ENCODE peak calls at places on chromosomes 5 and 9, in five cellular contexts. One of them, this sample, is unnamed.

GRCh38 chr5:32583582-32584232 is 1.6 kb upstream of the SUB1 start:
- DNase-seq in dorsolateral prefrontal cortex: no peak
- DNase-seq in mesothelial cell of epicardium: no peak
- DNase-seq in IMR-90: no peak
- DNase-seq in fibroblast of lung: no peak
- DNase-seq in this sample: no peak

GRCh38 chr5:2666081-2666480 is 85.4 kb downstream of the IRX2 start:
- DNase-seq in fibroblast of lung: no peak
- DNase-seq in dorsolateral prefrontal cortex: no peak
- DNase-seq in IMR-90: no peak
- DNase-seq in mesothelial cell of epicardium: no peak
- DNase-seq in this sample: no peak

GRCh38 chr5:102755691-102756371 is 726 bp downstream of the PAM start:
- DNase-seq in dorsolateral prefrontal cortex: peak
- DNase-seq in IMR-90: peak
- DNase-seq in mesothelial cell of epicardium: no peak
- DNase-seq in fibroblast of lung: peak
- DNase-seq in this sample: peak

GRCh38 chr5:68265822-68266395 is 50.4 kb downstream of the PIK3R1 start:
- DNase-seq in IMR-90: peak
- DNase-seq in fibroblast of lung: peak
- DNase-seq in mesothelial cell of epicardium: no peak
- DNase-seq in dorsolateral prefrontal cortex: no peak
- DNase-seq in this sample: no peak

GRCh38 chr5:68288756-68289134 is 73.2 kb downstream of the PIK3R1 start:
- DNase-seq in dorsolateral prefrontal cortex: no peak
- DNase-seq in mesothelial cell of epicardium: no peak
- DNase-seq in fibroblast of lung: no peak
- DNase-seq in IMR-90: no peak
- DNase-seq in this sample: no peak

GRCh38 chr9:136255166-136255538 is 9.5 kb upstream of the QSOX2 start:
- DNase-seq in dorsolateral prefrontal cortex: no peak
- DNase-seq in mesothelial cell of epicardium: no peak
- DNase-seq in IMR-90: peak
- DNase-seq in fibroblast of lung: peak
- DNase-seq in this sample: no peak

GRCh38 chr5:125033602-125034001 is 287.2 kb upstream of the ZNF608 start:
- DNase-seq in dorsolateral prefrontal cortex: no peak
- DNase-seq in IMR-90: no peak
- DNase-seq in mesothelial cell of epicardium: no peak
- DNase-seq in fibroblast of lung: no peak
- DNase-seq in this sample: no peak

GRCh38 chr5:31144364-31144763 is 49.1 kb upstream of the CDH6 start:
- DNase-seq in fibroblast of lung: no peak
- DNase-seq in mesothelial cell of epicardium: no peak
- DNase-seq in IMR-90: no peak
- DNase-seq in dorsolateral prefrontal cortex: no peak
- DNase-seq in this sample: no peak

GRCh38 chr9:110058304-110058953 is 149.5 kb downstream of the C9orf152 start:
- DNase-seq in mesothelial cell of epicardium: no peak
- DNase-seq in fibroblast of lung: peak
- DNase-seq in dorsolateral prefrontal cortex: no peak
- DNase-seq in IMR-90: peak
- DNase-seq in this sample: peak

GRCh38 chr5:177086918-177087706 is 397 bp downstream of the FGFR4 start:
- DNase-seq in IMR-90: no peak
- DNase-seq in dorsolateral prefrontal cortex: no peak
- DNase-seq in mesothelial cell of epicardium: no peak
- DNase-seq in fibroblast of lung: peak
- DNase-seq in this sample: peak

GRCh38 chr5:68554566-68555279 is 339.2 kb downstream of the PIK3R1 start:
- DNase-seq in fibroblast of lung: peak
- DNase-seq in IMR-90: peak
- DNase-seq in mesothelial cell of epicardium: no peak
- DNase-seq in dorsolateral prefrontal cortex: no peak
- DNase-seq in this sample: no peak

GRCh38 chr5:134905246-134905996 is 490 bp downstream of the PCBD2 start:
- DNase-seq in dorsolateral prefrontal cortex: peak
- DNase-seq in mesothelial cell of epicardium: no peak
- DNase-seq in IMR-90: peak
- DNase-seq in fibroblast of lung: peak
- DNase-seq in this sample: no peak

GRCh38 chr9:4371108-4371507 is 71.2 kb upstream of the GLIS3 start:
- DNase-seq in IMR-90: peak
- DNase-seq in dorsolateral prefrontal cortex: no peak
- DNase-seq in mesothelial cell of epicardium: no peak
- DNase-seq in fibroblast of lung: peak
- DNase-seq in this sample: no peak

GRCh38 chr9:124060844-124061605 is 49.5 kb downstream of the LHX2 start:
- DNase-seq in dorsolateral prefrontal cortex: no peak
- DNase-seq in mesothelial cell of epicardium: no peak
- DNase-seq in IMR-90: no peak
- DNase-seq in fibroblast of lung: no peak
- DNase-seq in this sample: no peak

DNA sequence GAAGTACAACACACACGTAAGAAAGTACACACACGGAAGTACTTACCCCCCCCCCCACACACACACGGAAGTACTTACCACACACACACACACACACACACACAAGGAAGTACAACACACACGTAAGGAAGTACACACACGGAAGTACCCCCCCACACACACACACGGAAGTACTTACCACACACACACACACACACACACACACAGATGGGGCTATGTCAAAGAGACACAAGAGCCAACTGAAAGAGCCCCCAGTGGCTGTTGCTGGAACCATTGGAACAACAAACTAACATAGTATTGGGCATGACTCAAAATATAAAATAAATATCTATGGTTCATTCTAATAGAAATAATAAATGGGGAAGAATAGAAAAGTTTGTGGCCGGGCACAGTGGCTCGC is 4.9 kb upstream of the MAPK9 start:
- DNase-seq in fibroblast of lung: peak
- DNase-seq in mesothelial cell of epicardium: no peak
- DNase-seq in dorsolateral prefrontal cortex: no peak
- DNase-seq in IMR-90: peak
- DNase-seq in this sample: no peak
- TF ChIP-seq CTCF in fibroblast of lung: no peak
- TF ChIP-seq CTCF in mesothelial cell of epicardium: no peak
- TF ChIP-seq CTCF in dorsolateral prefrontal cortex: no peak
- TF ChIP-seq CTCF in IMR-90: peak
- TF ChIP-seq CTCF in this sample: no peak

GRCh38 chr9:17294822-17295624 is 160.2 kb downstream of the CNTLN start:
- DNase-seq in IMR-90: no peak
- DNase-seq in fibroblast of lung: no peak
- DNase-seq in dorsolateral prefrontal cortex: no peak
- DNase-seq in mesothelial cell of epicardium: no peak
- DNase-seq in this sample: no peak
- TF ChIP-seq CTCF in IMR-90: no peak
- TF ChIP-seq CTCF in fibroblast of lung: no peak
- TF ChIP-seq CTCF in dorsolateral prefrontal cortex: no peak
- TF ChIP-seq CTCF in mesothelial cell of epicardium: no peak
- TF ChIP-seq CTCF in this sample: no peak

GRCh38 chr9:26500471-26500870 is 392.1 kb downstream of the CAAP1 start:
- DNase-seq in dorsolateral prefrontal cortex: no peak
- DNase-seq in fibroblast of lung: no peak
- DNase-seq in IMR-90: no peak
- DNase-seq in mesothelial cell of epicardium: no peak
- DNase-seq in this sample: no peak

GRCh38 chr9:26504057-26504456 is 388.5 kb downstream of the CAAP1 start:
- DNase-seq in fibroblast of lung: no peak
- DNase-seq in IMR-90: no peak
- DNase-seq in mesothelial cell of epicardium: no peak
- DNase-seq in dorsolateral prefrontal cortex: no peak
- DNase-seq in this sample: no peak

DNA sequence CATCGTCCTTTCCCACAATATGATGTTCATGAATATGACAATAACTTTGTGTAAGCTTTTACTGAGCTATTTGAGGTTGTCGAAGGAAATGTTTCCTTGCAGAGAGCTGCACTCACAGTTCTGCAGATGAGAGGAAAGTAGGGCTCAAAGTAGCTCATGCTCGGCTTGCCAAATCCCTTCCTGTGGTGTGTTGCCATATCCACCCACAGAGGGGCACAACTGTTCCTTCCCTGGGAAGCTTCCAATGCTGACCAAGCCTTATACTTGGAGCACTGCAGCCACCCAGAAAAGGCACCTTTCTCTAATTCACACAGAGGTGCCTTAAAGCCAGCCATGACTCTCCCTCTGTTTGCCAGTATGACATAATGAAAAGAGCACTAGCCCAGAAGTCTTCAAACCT is 390.3 kb downstream of the CAAP1 start:
- DNase-seq in IMR-90: no peak
- DNase-seq in fibroblast of lung: no peak
- DNase-seq in dorsolateral prefrontal cortex: no peak
- DNase-seq in mesothelial cell of epicardium: no peak
- DNase-seq in this sample: no peak
- TF ChIP-seq CTCF in IMR-90: no peak
- TF ChIP-seq CTCF in fibroblast of lung: no peak
- TF ChIP-seq CTCF in dorsolateral prefrontal cortex: no peak
- TF ChIP-seq CTCF in mesothelial cell of epicardium: no peak
- TF ChIP-seq CTCF in this sample: peak

GRCh38 chr5:62143268-62144229 is 162.5 kb upstream of the KIF2A start:
- DNase-seq in IMR-90: peak
- DNase-seq in fibroblast of lung: peak
- DNase-seq in mesothelial cell of epicardium: no peak
- DNase-seq in dorsolateral prefrontal cortex: no peak
- DNase-seq in this sample: no peak
- TF ChIP-seq CTCF in IMR-90: peak
- TF ChIP-seq CTCF in fibroblast of lung: peak
- TF ChIP-seq CTCF in mesothelial cell of epicardium: peak
- TF ChIP-seq CTCF in dorsolateral prefrontal cortex: peak
- TF ChIP-seq CTCF in this sample: peak

GRCh38 chr9:76219555-76220151 is 174.6 kb downstream of the RFK start:
- DNase-seq in fibroblast of lung: no peak
- DNase-seq in mesothelial cell of epicardium: no peak
- DNase-seq in IMR-90: peak
- DNase-seq in dorsolateral prefrontal cortex: no peak
- DNase-seq in this sample: no peak
- TF ChIP-seq CTCF in fibroblast of lung: peak
- TF ChIP-seq CTCF in mesothelial cell of epicardium: no peak
- TF ChIP-seq CTCF in IMR-90: peak
- TF ChIP-seq CTCF in dorsolateral prefrontal cortex: no peak
- TF ChIP-seq CTCF in this sample: peak

DNA sequence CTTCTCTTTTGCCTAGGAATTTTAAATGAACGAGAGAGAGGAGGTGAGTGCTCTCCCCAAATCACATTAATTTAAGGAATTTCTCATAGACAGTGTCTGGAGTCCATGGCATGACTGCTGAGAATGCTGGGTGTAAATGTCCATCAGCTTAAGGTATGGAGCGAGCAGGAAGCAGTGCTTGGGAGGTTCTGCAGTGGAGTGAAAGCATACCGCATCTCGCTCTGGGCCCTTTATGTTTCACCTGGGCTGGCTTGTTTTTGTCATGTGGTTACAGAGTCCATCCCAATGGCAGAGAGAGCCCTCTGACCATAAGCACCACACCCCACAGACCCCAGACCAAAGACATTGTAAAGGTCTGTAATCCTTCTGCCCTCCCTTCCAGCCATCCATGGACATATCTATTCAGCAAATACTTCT is 20.6 kb upstream of the TNFAIP8 start:
- DNase-seq in dorsolateral prefrontal cortex: no peak
- DNase-seq in fibroblast of lung: no peak
- DNase-seq in mesothelial cell of epicardium: no peak
- DNase-seq in IMR-90: no peak
- DNase-seq in this sample: no peak
- TF ChIP-seq CTCF in dorsolateral prefrontal cortex: no peak
- TF ChIP-seq CTCF in fibroblast of lung: no peak
- TF ChIP-seq CTCF in mesothelial cell of epicardium: no peak
- TF ChIP-seq CTCF in IMR-90: no peak
- TF ChIP-seq CTCF in this sample: peak

GRCh38 chr5:76016258-76016657 is 66.9 kb upstream of the SV2C start:
- DNase-seq in dorsolateral prefrontal cortex: no peak
- DNase-seq in mesothelial cell of epicardium: no peak
- DNase-seq in fibroblast of lung: no peak
- DNase-seq in IMR-90: no peak
- DNase-seq in this sample: no peak
- TF ChIP-seq CTCF in dorsolateral prefrontal cortex: no peak
- TF ChIP-seq CTCF in mesothelial cell of epicardium: no peak
- TF ChIP-seq CTCF in fibroblast of lung: no peak
- TF ChIP-seq CTCF in IMR-90: no peak
- TF ChIP-seq CTCF in this sample: peak

GRCh38 chr5:36778336-36778735 is 98.2 kb upstream of the NIPBL start:
- DNase-seq in IMR-90: no peak
- DNase-seq in mesothelial cell of epicardium: no peak
- DNase-seq in dorsolateral prefrontal cortex: no peak
- DNase-seq in fibroblast of lung: no peak
- DNase-seq in this sample: no peak

GRCh38 chr5:36777105-36777757 is 99.3 kb upstream of the NIPBL start:
- DNase-seq in dorsolateral prefrontal cortex: no peak
- DNase-seq in mesothelial cell of epicardium: no peak
- DNase-seq in fibroblast of lung: peak
- DNase-seq in IMR-90: peak
- DNase-seq in this sample: peak
- TF ChIP-seq CTCF in dorsolateral prefrontal cortex: peak
- TF ChIP-seq CTCF in mesothelial cell of epicardium: no peak
- TF ChIP-seq CTCF in fibroblast of lung: peak
- TF ChIP-seq CTCF in IMR-90: peak
- TF ChIP-seq CTCF in this sample: peak

GRCh38 chr9:79471577-79472543 is 99.9 kb upstream of the TLE4 start:
- DNase-seq in dorsolateral prefrontal cortex: peak
- DNase-seq in fibroblast of lung: peak
- DNase-seq in IMR-90: peak
- DNase-seq in mesothelial cell of epicardium: no peak
- DNase-seq in this sample: no peak
- TF ChIP-seq CTCF in dorsolateral prefrontal cortex: peak
- TF ChIP-seq CTCF in fibroblast of lung: peak
- TF ChIP-seq CTCF in IMR-90: peak
- TF ChIP-seq CTCF in mesothelial cell of epicardium: no peak
- TF ChIP-seq CTCF in this sample: no peak